ENCODE peak calls at places on chromosomes 7 and 10, in four cellular contexts. One of them, this sample, is unnamed.

GRCh38 chr10:110002801-110003523 is 4.8 kb upstream of the ADD3 start:
- DNase-seq in mesenchymal stem cell: no peak
- DNase-seq in H1: no peak
- DNase-seq in IMR-90: no peak
- DNase-seq in this sample: no peak

GRCh38 chr7:82050134-82050533 is 280.3 kb upstream of the HGF start:
- DNase-seq in H1: no peak
- DNase-seq in mesenchymal stem cell: peak; percentile 95
- DNase-seq in IMR-90: peak; percentile 91
- DNase-seq in this sample: no peak

GRCh38 chr10:12348870-12349627 is at the start of gene CAMK1D:
- DNase-seq in mesenchymal stem cell: peak; percentile 76
- DNase-seq in IMR-90: peak; percentile 66
- DNase-seq in H1: peak; percentile 56
- DNase-seq in this sample: peak; percentile 69

GRCh38 chr7:97024209-97025129 is at the start of gene DLX5:
- DNase-seq in mesenchymal stem cell: no peak
- DNase-seq in H1: no peak
- DNase-seq in IMR-90: peak; percentile 6
- DNase-seq in this sample: peak; percentile 67

GRCh38 chr7:74236284-74236683 is 17.9 kb downstream of the RFC2 start:
- DNase-seq in H1: no peak
- DNase-seq in IMR-90: no peak
- DNase-seq in mesenchymal stem cell: no peak
- DNase-seq in this sample: no peak

GRCh38 chr7:92944633-92945032 is 108.3 kb upstream of the CDK6 start:
- DNase-seq in IMR-90: peak; percentile 27
- DNase-seq in H1: no peak
- DNase-seq in mesenchymal stem cell: no peak
- DNase-seq in this sample: no peak

GRCh38 chr10:52864459-52865106 is 92.0 kb upstream of the MBL2 start:
- DNase-seq in IMR-90: peak; percentile 99
- DNase-seq in H1: peak; percentile 63
- DNase-seq in mesenchymal stem cell: peak; percentile 99
- DNase-seq in this sample: no peak

GRCh38 chr7:137798073-137798763 is 48.6 kb downstream of the DGKI start:
- DNase-seq in H1: no peak
- DNase-seq in IMR-90: no peak
- DNase-seq in mesenchymal stem cell: no peak
- DNase-seq in this sample: no peak

GRCh38 chr10:22246680-22247391 is 29.0 kb upstream of the EBLN1 start:
- DNase-seq in H1: no peak
- DNase-seq in IMR-90: peak; percentile 34
- DNase-seq in mesenchymal stem cell: peak; percentile 10
- DNase-seq in this sample: no peak

GRCh38 chr7:41096921-41097320 is 606.0 kb downstream of the INHBA start:
- DNase-seq in H1: no peak
- DNase-seq in mesenchymal stem cell: peak; percentile 71
- DNase-seq in IMR-90: peak; percentile 98
- DNase-seq in this sample: no peak

GRCh38 chr10:77890097-77890496 is 36.5 kb downstream of the DLG5 start:
- DNase-seq in mesenchymal stem cell: no peak
- DNase-seq in H1: peak; percentile 65
- DNase-seq in IMR-90: no peak
- DNase-seq in this sample: no peak

GRCh38 chr7:73977626-73978618 is 50.1 kb upstream of the ELN start:
- DNase-seq in H1: no peak
- DNase-seq in IMR-90: no peak
- DNase-seq in mesenchymal stem cell: no peak
- DNase-seq in this sample: no peak

GRCh38 chr10:91643700-91644099 is 10.8 kb upstream of the PPP1R3C start:
- DNase-seq in H1: no peak
- DNase-seq in mesenchymal stem cell: peak; percentile 22
- DNase-seq in IMR-90: no peak
- DNase-seq in this sample: no peak

GRCh38 chr10:126904807-126905686 is at the start of gene DOCK1:
- DNase-seq in IMR-90: peak; percentile 68
- DNase-seq in H1: no peak
- DNase-seq in mesenchymal stem cell: peak; percentile 85
- DNase-seq in this sample: peak; percentile 63

GRCh38 chr10:125691160-125691981 is 8.4 kb upstream of the TEX36 start:
- DNase-seq in H1: no peak
- DNase-seq in IMR-90: no peak
- DNase-seq in mesenchymal stem cell: no peak
- DNase-seq in this sample: no peak

GRCh38 chr10:22454634-22455033 is 109.3 kb downstream of the SPAG6 start:
- DNase-seq in IMR-90: no peak
- DNase-seq in mesenchymal stem cell: no peak
- DNase-seq in H1: no peak
- DNase-seq in this sample: no peak

GRCh38 chr10:132292287-132292971 is 15.3 kb downstream of the STK32C start:
- DNase-seq in H1: no peak
- DNase-seq in IMR-90: no peak
- DNase-seq in mesenchymal stem cell: no peak
- DNase-seq in this sample: no peak

GRCh38 chr10:132293416-132294195 is 14.1 kb downstream of the STK32C start:
- DNase-seq in H1: no peak
- DNase-seq in IMR-90: no peak
- DNase-seq in mesenchymal stem cell: no peak
- DNase-seq in this sample: no peak

GRCh38 chr10:132292972-132293415 is 14.8 kb downstream of the STK32C start:
- DNase-seq in mesenchymal stem cell: no peak
- DNase-seq in H1: no peak
- DNase-seq in IMR-90: no peak
- DNase-seq in this sample: no peak

GRCh38 chr10:132290631-132291030 is 17.1 kb downstream of the STK32C start:
- DNase-seq in H1: no peak
- DNase-seq in IMR-90: no peak
- DNase-seq in mesenchymal stem cell: no peak
- DNase-seq in this sample: no peak

GRCh38 chr10:132291826-132292225 is 15.9 kb downstream of the STK32C start:
- DNase-seq in IMR-90: no peak
- DNase-seq in mesenchymal stem cell: no peak
- DNase-seq in H1: no peak
- DNase-seq in this sample: no peak
- H3K4me3 ChIP-seq in IMR-90: no peak overlapping the region
- H3K4me3 ChIP-seq in mesenchymal stem cell: no peak overlapping the region
- H3K4me3 ChIP-seq in H1: no peak overlapping the region
- H3K4me3 ChIP-seq in this sample: no peak overlapping the region

GRCh38 chr7:76509931-76510877 is at the start of gene UPK3B:
- DNase-seq in mesenchymal stem cell: no peak
- DNase-seq in H1: peak; percentile 61
- DNase-seq in IMR-90: no peak
- DNase-seq in this sample: no peak

GRCh38 chr7:76513817-76514799 is 3.8 kb downstream of the UPK3B start:
- DNase-seq in IMR-90: no peak
- DNase-seq in mesenchymal stem cell: no peak
- DNase-seq in H1: no peak
- DNase-seq in this sample: no peak

GRCh38 chr7:76512941-76513816 is 2.8 kb downstream of the UPK3B start:
- DNase-seq in H1: no peak
- DNase-seq in IMR-90: no peak
- DNase-seq in mesenchymal stem cell: peak; percentile 34
- DNase-seq in this sample: no peak

GRCh38 chr7:76515999-76516443 is 5.7 kb downstream of the UPK3B start:
- DNase-seq in IMR-90: peak; percentile 23
- DNase-seq in H1: no peak
- DNase-seq in mesenchymal stem cell: no peak
- DNase-seq in this sample: no peak

GRCh38 chr7:76514926-76515325 is 4.6 kb downstream of the UPK3B start:
- DNase-seq in H1: no peak
- DNase-seq in IMR-90: no peak
- DNase-seq in mesenchymal stem cell: no peak
- DNase-seq in this sample: no peak
- H3K14ac ChIP-seq in H1: no peak overlapping the region
- H3K14ac ChIP-seq in IMR-90: no peak overlapping the region
- H3K14ac ChIP-seq in mesenchymal stem cell: peak overlapping the region; percentile 87
- H3K14ac ChIP-seq in this sample: peak overlapping the region; percentile 89

DNA sequence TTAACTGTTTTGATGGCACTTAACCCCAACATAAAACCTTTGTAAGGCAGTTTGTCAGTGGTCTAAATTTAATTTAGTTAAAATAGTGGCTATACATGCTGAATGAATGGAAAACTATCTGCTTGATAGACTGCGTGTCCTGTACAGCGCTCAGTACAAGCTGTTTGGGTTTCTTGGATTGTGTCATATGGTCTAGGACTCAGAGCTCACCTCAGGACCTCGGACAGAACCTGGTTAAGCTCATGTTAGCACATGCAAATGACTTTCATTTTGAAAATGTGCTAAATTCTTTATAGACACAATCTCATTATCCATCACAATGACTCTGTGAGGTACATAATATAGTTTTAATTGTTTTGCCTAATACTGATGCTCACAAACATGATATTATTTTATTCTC is 55.7 kb upstream of the RELN start:
- DNase-seq in mesenchymal stem cell: no peak
- DNase-seq in IMR-90: peak; percentile 2
- DNase-seq in H1: no peak
- DNase-seq in this sample: no peak
- H2BK15ac ChIP-seq in mesenchymal stem cell: no peak overlapping the region
- H2BK15ac ChIP-seq in IMR-90: no peak overlapping the region
- H2BK15ac ChIP-seq in H1: no peak overlapping the region
- H2BK15ac ChIP-seq in this sample: no peak overlapping the region

GRCh38 chr10:3741688-3742461 is 43.1 kb downstream of the KLF6 start:
- DNase-seq in IMR-90: no peak
- DNase-seq in H1: no peak
- DNase-seq in mesenchymal stem cell: no peak
- DNase-seq in this sample: no peak
- H3K4me3 ChIP-seq in IMR-90: no peak overlapping the region
- H3K4me3 ChIP-seq in H1: no peak overlapping the region
- H3K4me3 ChIP-seq in mesenchymal stem cell: no peak overlapping the region
- H3K4me3 ChIP-seq in this sample: no peak overlapping the region

DNA sequence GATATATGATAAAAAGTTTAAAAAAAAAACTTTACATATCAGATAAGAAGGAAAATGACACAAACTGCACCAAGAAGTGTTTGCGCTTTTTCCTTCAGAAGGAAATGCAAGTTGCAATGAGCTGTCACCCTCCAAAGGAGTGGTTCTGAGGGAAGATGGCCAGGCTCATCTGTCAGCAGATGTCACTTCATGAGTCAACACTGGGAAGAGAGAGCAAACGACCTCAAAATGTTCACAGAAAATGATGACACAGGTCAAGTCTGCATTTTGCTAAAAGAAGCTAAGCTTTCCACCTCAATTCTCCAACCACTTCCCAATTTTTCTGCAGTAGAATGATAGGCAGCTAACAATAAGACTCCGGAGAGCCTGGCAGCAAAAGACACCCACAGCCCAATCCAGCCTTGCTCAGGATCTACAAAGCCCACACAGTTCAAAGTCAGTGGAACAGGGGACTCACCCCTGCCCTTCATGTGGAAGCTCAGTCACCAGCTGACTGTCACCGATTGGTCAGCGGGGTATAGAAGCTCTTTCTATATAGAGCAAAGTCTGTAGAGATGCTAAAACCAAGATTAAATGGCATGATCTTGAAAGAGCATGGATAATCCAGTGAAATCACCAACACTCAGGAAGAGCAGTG is 155.1 kb upstream of the NEBL start:
- DNase-seq in H1: no peak
- DNase-seq in IMR-90: no peak
- DNase-seq in mesenchymal stem cell: no peak
- DNase-seq in this sample: no peak
- H3K14ac ChIP-seq in H1: no peak overlapping the region
- H3K14ac ChIP-seq in IMR-90: no peak overlapping the region
- H3K14ac ChIP-seq in mesenchymal stem cell: no peak overlapping the region
- H3K14ac ChIP-seq in this sample: no peak overlapping the region